ENCODE peak calls at places on chromosomes 12 and 14, in eight cellular contexts. N is left lung, A is RWPE1, B is body of pancreas, O is omental fat pad, V is suprapubic skin, J is AG10803, H is cardiac fibroblast. Z is an unnamed sample.

GRCh38 chr12:62817556-62818271 is 117.2 kb downstream of the PPM1H start:
- DNase-seq in V (no peak), O (no peak), B (no peak), H (peak), N (no peak), J (peak), A (no peak), Z (no peak)

GRCh38 chr12:10636124-10636523 is 22.7 kb upstream of the MAGOHB start:
- DNase-seq in B (no peak), O (no peak), V (no peak), H (no peak), J (no peak), A (no peak), N (no peak), Z (no peak)

GRCh38 chr12:42698213-42698612 is 108.7 kb upstream of the PRICKLE1 start:
- DNase-seq in O (no peak), B (peak), A (peak), N (no peak), V (peak), H (peak), J (peak), Z (no peak)

GRCh38 chr12:128592345-128592744 is 231.4 kb downstream of the SLC15A4 start:
- DNase-seq in O (no peak), H (no peak), J (no peak), N (no peak), B (no peak), A (no peak), V (no peak), Z (no peak)

GRCh38 chr12:40752011-40752410 is 59.8 kb downstream of the CNTN1 start:
- DNase-seq in O (no peak), V (no peak), B (no peak), N (no peak), H (no peak), A (no peak), J (no peak), Z (no peak)

GRCh38 chr14:32623300-32624093 is 294.4 kb downstream of the AKAP6 start:
- DNase-seq in V (no peak), N (no peak), B (no peak), H (peak), O (no peak), J (peak), A (no peak), Z (no peak)

GRCh38 chr14:83883732-83884131 is 1646.2 kb upstream of the FLRT2 start:
- DNase-seq in N (no peak), H (no peak), O (no peak), B (no peak), A (no peak), J (no peak), V (no peak), Z (no peak)

GRCh38 chr12:98355322-98355721 is 160.1 kb upstream of the TMPO start:
- DNase-seq in J (peak), O (no peak), N (no peak), B (no peak), H (peak), V (no peak), A (peak), Z (no peak)

GRCh38 chr12:104695453-104696148 is 238.9 kb downstream of the CHST11 start:
- DNase-seq in A (no peak), B (no peak), H (peak), O (no peak), J (peak), V (no peak), N (no peak), Z (no peak)

GRCh38 chr12:87923361-87923760 is 105.8 kb downstream of the C12orf50 start:
- DNase-seq in B (no peak), N (no peak), O (no peak), A (no peak), V (no peak), J (no peak), H (no peak), Z (no peak)

GRCh38 chr14:102510616-102511520 is 1.3 kb upstream of the ANKRD9 start:
- DNase-seq in B (peak), H (no peak), J (no peak), A (no peak), N (peak), O (no peak), V (peak), Z (peak)

GRCh38 chr14:20607617-20608016 is 16.4 kb upstream of the RNASE12 start:
- DNase-seq in J (no peak), O (no peak), V (no peak), A (no peak), N (no peak), H (no peak), B (no peak), Z (no peak)

GRCh38 chr14:58643366-58643765 is 5.6 kb downstream of the DACT1 start:
- DNase-seq in N (no peak), O (no peak), V (no peak), B (no peak), H (no peak), J (no peak), A (no peak), Z (no peak)

GRCh38 chr14:65850429-65851145 is 438.1 kb downstream of the FUT8 start:
- DNase-seq in V (no peak), H (no peak), O (no peak), B (no peak), J (no peak), N (no peak), A (no peak), Z (no peak)

GRCh38 chr14:59882957-59883356 is 12.4 kb upstream of the RTN1 start:
- DNase-seq in V (no peak), O (no peak), H (no peak), J (no peak), A (no peak), N (no peak), B (no peak), Z (no peak)
- TF ChIP-seq CTCF in V (no peak), O (no peak), H (peak), J (peak), A (peak), N (no peak), B (no peak), Z (peak)

DNA sequence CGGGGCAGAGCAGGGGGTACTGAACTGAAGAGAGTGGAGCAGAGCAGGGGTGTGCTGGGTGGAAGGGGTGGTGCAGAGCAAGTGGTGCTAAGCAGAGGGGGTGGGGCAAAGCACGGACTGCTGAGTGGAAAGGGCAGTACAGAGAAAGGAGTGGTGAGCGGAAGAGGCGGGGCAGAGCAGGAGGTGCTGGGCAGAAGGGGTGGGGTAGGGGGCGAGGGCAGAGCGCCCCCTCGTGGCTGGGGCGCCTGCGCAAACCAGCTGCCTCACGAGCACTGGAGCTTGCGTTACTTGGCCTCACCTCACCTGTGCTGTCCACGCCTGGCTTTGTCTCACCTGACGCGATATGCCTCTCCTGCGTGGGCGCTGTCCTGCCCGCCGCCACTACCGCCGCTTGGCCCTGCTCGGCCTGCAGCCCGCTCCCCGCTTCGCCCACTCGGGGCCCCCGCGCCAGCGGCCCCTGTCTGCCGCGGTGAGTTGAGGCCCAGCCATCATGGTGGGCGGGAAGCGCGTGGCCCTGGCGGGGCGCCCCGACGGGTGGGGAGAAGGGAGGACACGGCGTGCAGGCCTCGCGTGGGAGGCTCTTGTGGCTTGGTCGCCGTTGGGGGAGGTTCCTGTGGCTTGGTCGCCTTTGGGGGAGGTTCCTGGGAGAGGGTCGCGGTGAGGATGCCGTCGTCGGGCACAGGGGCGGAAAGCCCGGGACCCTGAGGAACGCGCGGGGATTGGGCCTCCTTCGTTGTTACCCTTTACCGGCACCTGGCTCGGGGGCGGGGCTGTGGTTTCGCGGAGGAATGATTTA is at the start of gene COX8C:
- DNase-seq in B (no peak), H (no peak), A (no peak), O (no peak), J (no peak), V (no peak), N (no peak), Z (no peak)
- TF ChIP-seq CTCF in B (no peak), H (no peak), A (no peak), O (no peak), J (no peak), V (no peak), N (no peak), Z (no peak)

GRCh38 chr14:100778951-100779690 is 46.8 kb upstream of the MEG3 start:
- DNase-seq in V (no peak), B (no peak), N (no peak), H (no peak), J (no peak), A (no peak), O (no peak), Z (no peak)

GRCh38 chr14:100779691-100780080 is 46.2 kb upstream of the MEG3 start:
- DNase-seq in N (no peak), J (no peak), A (no peak), B (no peak), O (no peak), H (no peak), V (no peak), Z (no peak)

GRCh38 chr14:100776681-100777365 is 49.1 kb upstream of the MEG3 start:
- DNase-seq in B (no peak), H (no peak), A (no peak), V (no peak), O (no peak), J (no peak), N (no peak), Z (no peak)

GRCh38 chr14:100777366-100778077 is 48.4 kb upstream of the MEG3 start:
- DNase-seq in H (no peak), N (no peak), A (no peak), O (no peak), V (no peak), J (no peak), B (no peak), Z (no peak)

DNA sequence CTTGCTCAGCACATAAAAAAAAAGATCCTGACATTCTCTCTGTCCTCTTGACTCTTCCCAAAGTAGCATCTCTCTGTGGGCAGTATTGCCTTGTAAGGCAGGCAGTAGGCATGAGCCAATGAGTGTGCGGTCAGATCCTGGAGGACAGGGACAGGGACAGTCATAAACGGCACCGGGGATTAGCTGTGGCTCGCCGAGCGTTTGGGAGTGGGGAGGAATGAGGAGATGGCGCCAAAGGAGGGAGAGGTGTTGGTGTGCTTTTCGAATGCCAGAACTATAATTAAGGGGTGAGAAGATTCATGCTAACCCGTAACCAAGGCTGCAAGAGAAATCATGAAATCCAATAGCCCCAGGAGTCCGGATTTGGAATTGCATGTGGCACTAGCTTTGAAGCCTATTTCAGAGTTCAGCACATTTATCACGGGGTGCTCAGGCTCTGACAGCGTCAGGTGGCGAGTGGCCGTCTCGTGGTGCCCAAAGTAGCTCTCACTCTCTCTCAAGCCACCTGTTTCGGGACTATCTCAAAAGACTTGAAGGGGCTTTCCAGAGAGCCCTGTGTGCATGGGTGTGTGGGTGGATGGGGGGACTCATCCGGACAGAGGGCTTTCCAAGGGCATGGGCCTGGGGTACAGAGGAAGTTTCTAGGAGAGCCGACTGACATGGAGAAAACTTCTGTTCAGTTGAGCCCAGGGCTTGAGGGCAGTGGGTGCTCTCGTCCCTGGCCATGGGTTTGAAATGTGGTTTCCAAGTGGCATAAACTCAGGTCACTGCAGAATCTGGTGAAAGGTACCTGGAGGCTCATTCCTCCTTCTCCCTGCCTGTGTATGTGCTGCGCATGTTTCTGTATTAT is 47.6 kb upstream of the MEG3 start:
- DNase-seq in V (no peak), O (no peak), J (no peak), B (no peak), A (no peak), H (no peak), N (no peak), Z (no peak)
- TF ChIP-seq CTCF in V (no peak), O (no peak), J (no peak), B (no peak), A (no peak), H (no peak), N (no peak), Z (no peak)

GRCh38 chr12:2813573-2814185 is 1.2 kb downstream of the ITFG2 start:
- DNase-seq in O (no peak), V (no peak), B (peak), H (peak), J (peak), N (peak), A (peak), Z (peak)

GRCh38 chr12:2813214-2813554 is 716 bp downstream of the ITFG2 start:
- DNase-seq in H (no peak), O (no peak), B (no peak), J (no peak), N (no peak), V (no peak), A (no peak), Z (no peak)

GRCh38 chr12:2811791-2812190 is 677 bp upstream of the ITFG2 start:
- DNase-seq in O (no peak), V (no peak), B (no peak), H (no peak), J (no peak), N (no peak), A (no peak), Z (no peak)

GRCh38 chr12:2806700-2807099 is 5.8 kb upstream of the ITFG2 start:
- DNase-seq in J (no peak), H (no peak), O (no peak), V (no peak), B (no peak), N (no peak), A (no peak), Z (no peak)

DNA sequence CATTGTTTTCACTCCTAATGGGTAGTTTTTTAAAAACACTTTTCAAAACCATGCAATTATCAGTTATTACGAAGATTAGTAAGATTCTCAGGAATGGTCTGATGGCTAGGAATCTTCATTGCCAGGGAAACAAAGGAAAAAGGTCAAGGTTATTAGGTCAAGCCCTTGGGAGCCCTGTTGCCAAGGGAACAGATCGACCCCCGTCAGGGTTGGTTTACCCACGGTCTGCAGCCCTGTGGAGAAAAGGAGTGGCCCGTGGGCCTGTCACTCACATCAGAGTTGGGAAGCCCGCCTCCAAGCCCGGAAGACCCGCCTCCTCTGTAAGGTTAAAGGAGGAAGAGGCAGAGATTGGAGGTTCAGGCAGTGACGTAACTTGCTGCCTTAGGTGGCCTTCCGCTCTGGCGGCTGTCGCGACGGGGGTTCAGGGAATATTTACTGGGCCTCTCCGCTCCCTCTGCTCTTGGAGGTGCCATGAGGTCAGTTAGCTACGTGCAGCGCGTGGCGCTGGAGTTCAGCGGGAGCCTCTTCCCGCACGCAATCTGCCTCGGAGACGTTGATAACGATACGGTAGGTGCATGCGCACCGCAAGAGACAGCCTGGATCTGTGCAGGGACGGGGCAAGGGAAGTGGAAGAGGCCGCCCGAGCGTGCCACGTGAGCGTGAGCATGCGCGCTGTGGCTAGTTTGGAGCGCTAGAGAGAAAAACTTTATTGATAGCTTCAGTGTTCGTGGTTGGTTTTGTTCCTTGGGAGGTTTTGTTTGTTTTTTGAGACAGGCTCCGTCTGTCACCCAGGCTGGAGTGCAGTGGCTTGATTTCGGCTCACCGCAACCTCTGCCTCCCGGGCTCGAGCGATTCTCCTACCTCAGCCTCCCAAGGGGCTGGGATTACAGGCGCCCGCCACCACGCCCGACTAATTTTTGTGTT is at the start of gene ITFG2:
- DNase-seq in V (peak), B (peak), N (peak), A (peak), O (peak), H (peak), J (peak), Z (peak)
- TF ChIP-seq CTCF in V (no peak), B (peak), N (no peak), A (no peak), O (no peak), H (no peak), J (no peak), Z (no peak)

GRCh38 chr12:65900912-65901672 is 76.8 kb downstream of the HMGA2 start:
- DNase-seq in H (no peak), A (no peak), N (no peak), B (no peak), O (no peak), J (peak), V (no peak), Z (no peak)
- TF ChIP-seq CTCF in H (no peak), A (no peak), N (no peak), B (no peak), O (no peak), J (no peak), V (no peak), Z (no peak)

DNA sequence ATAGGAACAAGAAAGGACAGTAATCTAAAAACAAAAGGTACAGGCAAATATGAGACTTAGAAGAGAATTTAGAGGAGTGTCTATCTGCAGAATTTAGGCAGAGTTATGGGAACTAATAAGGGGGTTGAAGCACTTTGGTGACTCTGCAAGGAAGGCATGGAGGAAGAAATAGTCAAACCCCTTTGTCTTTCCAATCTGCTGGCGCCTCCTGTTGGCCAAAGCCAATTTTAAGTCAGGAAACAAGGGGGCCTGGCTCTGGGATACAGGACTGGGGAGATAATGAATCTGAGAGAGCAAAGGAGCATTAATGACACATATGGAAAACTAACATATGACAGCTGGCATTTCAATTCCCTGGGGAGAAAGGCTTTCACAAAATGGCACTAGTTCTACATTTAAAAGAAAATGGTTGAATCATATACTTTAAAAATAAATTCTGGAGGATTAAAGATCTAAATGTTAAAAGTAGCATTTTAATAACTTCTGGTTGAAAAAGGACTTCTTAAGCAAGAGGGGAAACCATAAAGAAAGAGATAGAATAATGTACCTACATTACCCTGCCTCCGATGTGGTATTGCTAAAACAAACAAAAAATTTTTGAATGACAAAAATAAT is 48.5 kb upstream of the CSRP2 start:
- DNase-seq in O (peak), J (peak), B (no peak), V (no peak), N (no peak), A (no peak), H (peak), Z (peak)
- TF ChIP-seq CTCF in O (no peak), J (peak), B (peak), V (no peak), N (no peak), A (no peak), H (peak), Z (peak)

Z was measured in Calu3.